ENCODE peak calls at places on chromosomes 7 and 10, in seven cellular contexts. J is colonic mucosa; W is CD8-positive, alpha-beta T cell; A is GM23248; F is NT2/D1; D is breast epithelium; B is astrocyte. I is an unnamed sample. For H3K4me1 and H3K9me3, the result is how much of the 10 kb centered on the place peaks cover.

GRCh38 chr10:119644215-119644826 is 6.9 kb upstream of the BAG3 start:
- DNase-seq in J (no peak), F (no peak), A (peak), B (no peak), W (no peak), D (no peak), I (no peak)

GRCh38 chr7:11473220-11473619 is 358.8 kb downstream of the THSD7A start:
- DNase-seq in F (no peak), J (no peak), B (no peak), A (no peak), W (no peak), D (no peak), I (no peak)

GRCh38 chr10:78756604-78757442 is 311.9 kb upstream of the ZMIZ1 start:
- DNase-seq in A (peak), J (peak), D (peak), B (peak), F (no peak), W (no peak), I (no peak)

GRCh38 chr7:110721395-110721794 is 369.5 kb upstream of the LRRN3 start:
- DNase-seq in F (no peak), A (no peak), D (no peak), J (no peak), W (no peak), B (no peak), I (no peak)

GRCh38 chr7:26959290-26959689 is 94.9 kb upstream of the SKAP2 start:
- DNase-seq in B (no peak), D (no peak), A (peak), J (no peak), F (no peak), W (no peak), I (no peak)

GRCh38 chr7:3000566-3000965 is 43.1 kb downstream of the CARD11 start:
- DNase-seq in A (no peak), W (no peak), F (no peak), D (no peak), B (no peak), J (peak), I (no peak)

GRCh38 chr10:133318494-133319127 is 9.9 kb downstream of the ZNF511 start:
- DNase-seq in B (no peak), W (peak), J (peak), D (no peak), F (peak), A (peak), I (peak)

GRCh38 chr10:132690821-132691610 is 94.9 kb downstream of the NKX6-2 start:
- DNase-seq in W (no peak), F (no peak), J (no peak), A (no peak), D (no peak), B (no peak), I (no peak)

GRCh38 chr10:21125471-21126228 is 228.5 kb upstream of the NEBL start:
- DNase-seq in W (no peak), B (no peak), J (no peak), A (no peak), F (no peak), D (no peak), I (no peak)

GRCh38 chr7:135232720-135233119 is 918 bp upstream of the STRA8 start:
- DNase-seq in A (peak), B (no peak), W (no peak), F (no peak), D (no peak), J (no peak), I (no peak)

GRCh38 chr10:1050555-1050954 is 1.6 kb upstream of the IDI1 start:
- DNase-seq in D (no peak), B (no peak), A (peak), W (no peak), F (no peak), J (peak), I (peak)

GRCh38 chr7:93043393-93043985 is 74.3 kb downstream of the SAMD9 start:
- DNase-seq in J (no peak), D (peak), B (peak), A (peak), W (no peak), F (no peak), I (no peak)

GRCh38 chr7:16603633-16604032 is 41.9 kb downstream of the ANKMY2 start:
- DNase-seq in A (no peak), D (no peak), F (no peak), W (no peak), B (no peak), J (no peak), I (no peak)

GRCh38 chr10:32417906-32418547 is 27.9 kb upstream of the CCDC7 start:
- DNase-seq in J (no peak), A (peak), D (peak), F (no peak), B (peak), W (no peak), I (no peak)

GRCh38 chr7:66348959-66349358 is 143.8 kb downstream of the TPST1 start:
- DNase-seq in W (no peak), A (no peak), F (no peak), B (no peak), D (no peak), J (no peak), I (no peak)

GRCh38 chr10:120422459-120422858 is 34.6 kb upstream of the PLPP4 start:
- DNase-seq in W (no peak), J (no peak), B (peak), D (no peak), F (no peak), A (peak), I (no peak)

GRCh38 chr7:73833251-73833919 is 2.6 kb downstream of the CLDN4 start:
- DNase-seq in F (no peak), D (no peak), A (no peak), J (peak), W (no peak), B (no peak), I (peak)

GRCh38 chr7:151808296-151809155 is 68.4 kb downstream of the PRKAG2 start:
- DNase-seq in A (peak), W (no peak), F (no peak), B (no peak), J (no peak), D (no peak), I (peak)

GRCh38 chr10:24851595-24851994 is 100.8 kb downstream of the PRTFDC1 start:
- DNase-seq in F (no peak), J (peak), D (no peak), B (peak), A (no peak), W (no peak), I (no peak)

GRCh38 chr7:43479042-43479441 is 103.9 kb upstream of the STK17A start:
- DNase-seq in W (no peak), J (no peak), D (no peak), B (no peak), A (no peak), F (no peak), I (no peak)

GRCh38 chr7:33261585-33261984 is 132.2 kb downstream of the BBS9 start:
- DNase-seq in A (peak), W (no peak), J (no peak), D (no peak), B (peak), F (no peak), I (no peak)

GRCh38 chr7:50368366-50368765 is 63.9 kb downstream of the IKZF1 start:
- DNase-seq in B (no peak), A (no peak), W (no peak), J (no peak), F (no peak), D (no peak), I (no peak)

GRCh38 chr7:75968561-75969001 is 25.8 kb downstream of the TMEM120A start:
- DNase-seq in D (no peak), J (peak), F (no peak), A (no peak), B (no peak), W (no peak), I (no peak)

GRCh38 chr10:24209946-24210491 is 1.1 kb downstream of the KIAA1217 start:
- DNase-seq in D (no peak), F (no peak), B (peak), A (peak), W (no peak), J (peak), I (peak)

GRCh38 chr7:96316949-96317348 is 4.9 kb downstream of the SLC25A13 start:
- DNase-seq in B (no peak), W (no peak), D (no peak), F (no peak), J (no peak), A (no peak), I (no peak)

GRCh38 chr7:105131033-105131656 is 117.1 kb downstream of the KMT2E start:
- DNase-seq in D (no peak), A (peak), B (peak), J (no peak), F (no peak), W (no peak), I (no peak)

GRCh38 chr7:158829342-158830210 is at the start of gene ESYT2:
- DNase-seq in F (no peak), B (peak), J (peak), D (peak), W (peak), A (peak), I (peak)

DNA sequence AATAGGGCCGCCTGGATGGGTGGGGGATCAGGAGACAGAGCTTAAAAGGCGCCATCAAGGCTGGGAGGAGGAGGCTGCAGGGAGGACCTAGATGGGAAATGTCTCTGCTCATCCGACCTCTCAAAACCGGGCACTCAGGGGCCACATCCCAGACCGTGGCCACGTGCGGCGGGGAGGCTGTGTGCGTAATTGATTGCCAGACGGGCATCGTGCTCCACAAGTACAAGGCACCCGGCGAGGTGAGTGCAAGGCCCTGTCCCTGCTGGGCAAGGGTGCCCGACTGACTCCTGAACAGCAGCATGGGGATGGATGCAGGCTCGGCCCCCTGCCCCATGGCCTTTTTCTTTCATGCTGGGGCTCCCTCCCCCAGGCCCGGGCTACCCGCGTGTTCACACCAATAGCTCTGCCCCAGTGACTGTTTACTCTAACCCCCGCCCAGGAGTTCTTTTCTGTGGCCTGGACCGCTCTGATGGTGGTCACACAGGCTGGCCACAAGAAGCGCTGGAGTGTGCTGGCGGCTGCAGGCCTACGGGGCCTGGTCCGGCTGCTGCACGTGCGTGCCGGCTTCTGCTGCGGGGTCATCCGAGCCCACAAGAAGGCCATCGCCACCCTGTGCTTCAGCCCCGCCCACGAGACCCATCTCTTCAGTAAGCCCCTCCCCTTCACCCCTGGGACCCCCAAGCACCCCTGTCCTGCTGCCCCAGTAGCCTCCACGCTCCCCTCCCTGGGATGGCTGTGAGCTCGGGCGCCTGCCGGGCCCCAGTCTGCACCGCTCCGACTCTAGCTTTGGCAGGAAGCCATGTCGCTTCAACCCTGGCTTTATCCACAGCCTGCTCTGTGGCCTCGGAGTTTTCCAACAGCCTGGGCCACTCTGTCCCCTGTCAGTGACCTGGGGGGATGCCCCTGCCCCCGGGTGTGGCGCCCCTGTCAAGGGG is 3.9 kb downstream of the LRWD1 start:
- DNase-seq in D (no peak), A (no peak), J (no peak), F (no peak), W (no peak), B (no peak), I (no peak)
- H3K4me1 ChIP-seq in D (under half), A (under half), J (under half), F (under half), W (under half), B (under half), I (under half)

DNA sequence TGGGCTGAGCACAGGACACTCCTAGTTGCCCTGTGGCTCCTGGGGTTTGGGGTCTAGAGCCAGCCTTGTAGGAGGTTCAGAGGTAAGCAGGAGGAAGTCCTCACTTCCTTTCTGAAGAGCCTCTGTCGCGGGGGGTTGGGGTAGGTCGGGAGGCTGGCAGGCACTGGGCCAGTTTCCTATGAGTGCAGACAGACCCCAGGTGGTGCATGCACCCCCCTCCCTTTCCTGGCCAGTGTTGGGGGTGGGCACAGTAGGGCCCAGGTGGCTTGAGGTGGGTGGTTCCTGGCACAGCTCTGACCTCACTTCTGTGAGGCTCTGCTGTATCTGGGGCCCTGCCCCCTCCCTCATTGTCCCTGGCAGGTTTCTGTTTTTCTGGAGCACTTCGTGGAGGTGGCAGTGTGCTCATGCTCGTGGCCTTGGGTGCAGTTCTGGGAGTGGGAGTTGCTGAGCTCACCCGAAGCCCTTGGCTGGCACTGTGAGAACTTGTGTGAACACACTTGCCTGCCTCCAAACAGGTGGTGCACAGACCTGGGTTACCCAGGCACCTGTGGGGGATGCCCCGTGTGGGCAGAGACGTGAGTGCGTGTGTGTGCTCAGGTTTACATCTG is 1.8 kb downstream of the PALD1 start:
- DNase-seq in B (no peak), F (no peak), J (no peak), W (no peak), A (no peak), D (no peak), I (no peak)
- H3K4me3 ChIP-seq in B (no peak), F (no peak), J (peak), W (no peak), A (no peak), D (peak), I (no peak)

DNA sequence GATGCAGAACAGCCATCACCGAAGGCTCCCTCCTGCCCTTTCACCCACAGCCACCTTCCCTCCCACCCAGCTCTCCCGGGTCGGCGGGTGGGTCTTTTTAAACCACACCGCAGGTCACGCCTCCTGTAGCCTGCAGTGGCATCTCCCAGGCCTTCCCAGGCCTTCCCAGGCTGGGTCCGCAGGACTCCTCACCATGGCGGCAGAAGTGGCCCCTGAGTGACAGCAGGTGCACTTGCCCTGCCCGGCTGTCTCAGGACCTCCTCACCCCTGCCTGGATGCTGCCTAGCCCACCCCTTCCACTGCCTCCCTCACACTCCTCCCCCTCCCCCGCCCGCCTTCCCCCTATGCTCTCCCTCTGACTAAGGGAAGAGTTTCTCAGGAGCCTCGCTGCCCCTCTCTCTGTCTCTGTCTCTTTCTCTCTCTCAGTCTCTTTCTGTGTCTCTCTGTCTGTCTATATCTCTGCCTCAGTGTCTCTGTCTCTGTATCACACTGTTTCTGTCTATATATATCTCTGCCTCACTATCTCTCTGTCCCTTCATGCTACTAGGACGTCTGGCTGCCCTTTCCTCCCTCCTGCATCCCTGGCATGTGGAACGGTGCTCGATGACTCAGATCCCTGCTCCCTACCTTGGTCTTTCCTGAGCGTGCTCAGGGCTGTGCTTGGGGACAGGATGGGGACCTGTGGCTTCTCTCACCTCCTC is 57.5 kb downstream of the GLRX3 start:
- DNase-seq in J (no peak), D (no peak), W (no peak), B (no peak), A (peak), F (no peak), I (no peak)
- H3K9me3 ChIP-seq in J (under half), D (under half), W (under half), B (under half), A (under half), F (under half), I (under half)

DNA sequence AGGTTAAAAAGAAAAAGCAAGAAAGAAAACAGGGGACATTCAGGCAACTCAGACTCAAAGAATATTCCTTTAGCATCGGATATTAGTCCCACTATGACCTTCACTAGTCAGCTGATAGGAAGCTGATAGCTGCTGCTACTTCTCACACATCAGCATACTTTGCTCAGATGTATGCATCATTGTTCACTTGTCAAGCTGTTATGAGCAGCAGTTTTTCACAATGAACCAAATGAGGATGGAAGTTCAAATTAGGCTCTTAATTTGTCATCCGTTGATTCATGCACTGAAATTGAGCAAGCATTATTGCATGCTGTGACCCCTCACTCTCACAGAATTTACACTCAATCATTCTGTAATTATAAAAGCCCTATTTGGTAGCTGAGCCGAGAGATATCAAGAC is 257.7 kb downstream of the SNX13 start:
- DNase-seq in F (no peak), W (no peak), J (no peak), A (peak), D (no peak), B (no peak), I (no peak)
- H3K4me1 ChIP-seq in F (under half), W (under half), J (under half), A (half or more), D (under half), B (under half), I (under half)

GRCh38 chr7:30247546-30248386 is 36.6 kb upstream of the ZNRF2 start:
- DNase-seq in F (no peak), J (no peak), W (no peak), B (no peak), D (no peak), A (no peak), I (no peak)
- H3K4me3 ChIP-seq in F (no peak), J (no peak), W (no peak), B (no peak), D (no peak), A (no peak), I (no peak)

GRCh38 chr7:157565981-157566630 is 229.3 kb downstream of the DNAJB6 start:
- DNase-seq in D (no peak), B (no peak), J (no peak), A (no peak), F (no peak), W (no peak), I (no peak)
- H3K9me3 ChIP-seq in D (under half), B (under half), J (under half), A (under half), F (under half), W (under half), I (under half)

GRCh38 chr7:99331002-99331401 is 5.3 kb downstream of the ARPC1A start:
- DNase-seq in A (peak), J (no peak), D (no peak), B (no peak), F (no peak), W (no peak), I (peak)

GRCh38 chr7:99324559-99324958 is 1.1 kb upstream of the ARPC1A start:
- DNase-seq in W (no peak), J (no peak), D (no peak), A (no peak), B (no peak), F (no peak), I (no peak)

GRCh38 chr7:99325597-99326407 is at the start of gene ARPC1A:
- DNase-seq in F (peak), A (peak), W (peak), J (peak), D (peak), B (peak), I (peak)

GRCh38 chr7:99324966-99325596 is 617 bp upstream of the ARPC1A start:
- DNase-seq in B (no peak), J (peak), D (no peak), F (no peak), W (no peak), A (peak), I (no peak)

GRCh38 chr7:99326408-99326782 is 697 bp downstream of the ARPC1A start:
- DNase-seq in B (no peak), A (peak), D (no peak), J (no peak), F (no peak), W (no peak), I (no peak)
- H3K4me1 ChIP-seq in B (under half), A (under half), D (under half), J (under half), F (under half), W (under half), I (under half)

DNA sequence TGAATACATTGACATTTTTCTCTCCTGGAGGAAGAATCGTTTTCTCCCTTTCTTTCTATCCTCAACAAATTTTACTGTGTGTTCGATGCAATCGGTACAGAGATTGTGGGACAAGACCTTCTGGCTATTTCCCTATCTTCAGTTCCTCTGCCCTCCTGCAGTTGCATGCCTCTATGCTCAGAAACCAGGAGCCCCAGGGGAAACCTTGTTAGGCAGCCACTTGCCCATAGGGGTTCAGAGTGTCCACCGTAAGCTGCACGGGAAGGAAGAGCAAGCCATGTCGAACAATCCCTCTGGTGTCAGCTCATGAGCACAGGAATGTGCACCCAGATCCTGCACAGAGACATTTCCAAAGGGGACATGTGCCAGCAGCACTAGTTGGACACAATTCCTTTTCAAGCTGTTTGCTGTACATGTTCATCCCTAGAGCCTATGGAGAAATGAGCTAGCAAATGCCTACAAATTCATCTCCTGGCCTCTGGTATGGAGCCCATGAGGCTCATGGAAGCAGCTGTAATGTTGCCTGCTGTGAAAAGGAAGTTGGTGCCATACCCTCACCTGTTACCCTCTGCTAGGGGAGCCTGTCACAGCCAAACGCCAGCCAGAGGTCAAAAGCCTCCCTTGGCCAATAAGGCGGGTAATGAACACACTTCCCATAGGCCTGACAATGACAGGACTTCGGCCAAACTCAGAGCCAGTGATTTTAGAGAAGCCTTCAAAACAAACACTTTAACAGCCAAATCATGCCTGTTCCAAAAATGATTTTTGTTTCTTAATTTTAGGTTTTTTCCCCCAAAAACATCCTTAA is 35.9 kb upstream of the ASAH2 start:
- DNase-seq in W (no peak), B (no peak), D (no peak), A (no peak), J (no peak), F (no peak), I (no peak)
- H3K4me3 ChIP-seq in W (no peak), B (no peak), D (no peak), A (no peak), J (no peak), F (no peak), I (no peak)

I was measured in small intestine.